ENCODE peak calls at places on chromosomes 16 and 17, in ten cellular contexts. X, N, H, L, D, W, T, E, K and Z are unnamed samples.
A peak's percentile ranks its signal among the peaks of the same experiment; 100 is the strongest.

GRCh38 chr17:54754560-54754959 is 146.1 kb upstream of the TOM1L1 start:
- DNase-seq in D (no peak), N (peak; percentile 89), W (no peak), T (no peak), K (peak; percentile 17), L (no peak), E (no peak), H (no peak), X (peak; percentile 17), Z (peak; percentile 4)

GRCh38 chr17:36888236-36888957 is 48.9 kb upstream of the LHX1 start:
- DNase-seq in K (no peak), X (peak; percentile 60), E (no peak), N (no peak), H (no peak), L (no peak), D (no peak), T (no peak), W (no peak), Z (peak; percentile 29)

GRCh38 chr16:69267633-69268032 is 43.5 kb upstream of the VPS4A start:
- DNase-seq in L (no peak), N (no peak), H (no peak), E (no peak), X (no peak), K (no peak), T (no peak), D (no peak), W (no peak), Z (no peak)

GRCh38 chr17:51640108-51640622 is 379.8 kb downstream of the UTP18 start:
- DNase-seq in K (peak; percentile 23), H (no peak), E (no peak), T (no peak), X (peak; percentile 17), W (no peak), D (no peak), L (no peak), N (peak; percentile 93), Z (peak; percentile 69)

GRCh38 chr16:66261826-66262225 is 104.7 kb upstream of the CDH5 start:
- DNase-seq in W (no peak), N (peak; percentile 19), L (no peak), X (no peak), T (no peak), H (no peak), K (no peak), E (no peak), D (no peak), Z (no peak)

GRCh38 chr17:30363715-30364202 is 15.0 kb upstream of the CPD start:
- DNase-seq in H (peak; percentile 75), D (no peak), T (no peak), N (no peak), E (peak; percentile 66), L (peak; percentile 51), W (peak; percentile 94), K (no peak), X (no peak), Z (no peak)

GRCh38 chr16:77468831-77469230 is 34.0 kb upstream of the ADAMTS18 start:
- DNase-seq in T (no peak), D (no peak), W (no peak), K (no peak), L (no peak), H (no peak), X (peak; percentile 8), N (no peak), E (no peak), Z (peak; percentile 64)

GRCh38 chr16:66189951-66190350 is 176.5 kb upstream of the CDH5 start:
- DNase-seq in L (no peak), N (no peak), E (peak; percentile 29), W (peak; percentile 75), X (no peak), D (no peak), H (no peak), T (no peak), K (no peak), Z (no peak)

GRCh38 chr16:64656471-64656870 is 465.4 kb downstream of the CDH11 start:
- DNase-seq in L (no peak), N (no peak), H (no peak), D (no peak), W (no peak), E (no peak), T (no peak), K (no peak), X (no peak), Z (no peak)

GRCh38 chr16:12685806-12686205 is 117.9 kb downstream of the CPPED1 start:
- DNase-seq in H (no peak), K (no peak), D (no peak), W (no peak), T (no peak), N (no peak), E (no peak), X (no peak), L (no peak), Z (no peak)

GRCh38 chr17:27430882-27431491 is 25.3 kb upstream of the KSR1 start:
- DNase-seq in T (peak; percentile 25), E (no peak), D (no peak), H (no peak), L (peak; percentile 31), N (peak; percentile 93), X (peak; percentile 70), W (peak; percentile 59), K (peak; percentile 23), Z (peak; percentile 20)

GRCh38 chr17:8257801-8258200 is 8.7 kb downstream of the PFAS start:
- DNase-seq in T (no peak), W (no peak), K (no peak), X (no peak), H (no peak), L (no peak), N (no peak), D (no peak), E (no peak), Z (no peak)

GRCh38 chr17:19762515-19762961 is 14.4 kb upstream of the ALDH3A1 start:
- DNase-seq in N (peak; percentile 99), E (peak; percentile 60), W (peak; percentile 89), L (peak; percentile 72), X (peak; percentile 84), H (peak; percentile 25), D (no peak), K (peak; percentile 80), T (peak; percentile 42), Z (peak; percentile 84)

GRCh38 chr16:58678716-58679115 is 5.9 kb downstream of the SLC38A7 start:
- DNase-seq in K (peak; percentile 76), N (no peak), E (no peak), D (no peak), X (no peak), L (no peak), W (peak; percentile 72), T (peak; percentile 43), H (no peak), Z (no peak)

GRCh38 chr16:28491080-28491969 is 549 bp downstream of the CLN3 start:
- DNase-seq in T (peak; percentile 37), W (peak; percentile 45), X (peak; percentile 35), D (no peak), E (peak; percentile 46), H (no peak), K (peak; percentile 59), L (no peak), N (peak; percentile 78), Z (peak; percentile 64)

GRCh38 chr16:78530283-78530682 is 430.8 kb downstream of the WWOX start:
- DNase-seq in L (no peak), H (no peak), E (no peak), T (no peak), W (no peak), D (no peak), X (no peak), N (no peak), K (no peak), Z (no peak)

GRCh38 chr17:45409659-45410076 is 23.0 kb downstream of the ARHGAP27 start:
- DNase-seq in T (no peak), D (no peak), E (no peak), W (no peak), H (no peak), N (peak; percentile 59), X (no peak), K (no peak), L (no peak), Z (no peak)

GRCh38 chr17:4967539-4968165 is at the start of gene SPAG7:
- DNase-seq in H (peak; percentile 90), D (peak; percentile 98), T (peak; percentile 95), L (peak; percentile 96), K (peak; percentile 96), W (peak; percentile 97), N (peak; percentile 99), X (peak; percentile 93), E (peak; percentile 95), Z (peak; percentile 97)
- H3K27ac ChIP-seq in H (peak within 1 kb of the TSS; percentile 89), D (peak within 1 kb of the TSS; percentile 98), T (peak within 1 kb of the TSS; percentile 95), L (peak within 1 kb of the TSS; percentile 93), K (peak within 1 kb of the TSS; percentile 87), W (peak within 1 kb of the TSS; percentile 96), N (peak within 1 kb of the TSS; percentile 95), X (peak within 1 kb of the TSS; percentile 91), E (peak within 1 kb of the TSS; percentile 94), Z (peak within 1 kb of the TSS; percentile 93)

DNA sequence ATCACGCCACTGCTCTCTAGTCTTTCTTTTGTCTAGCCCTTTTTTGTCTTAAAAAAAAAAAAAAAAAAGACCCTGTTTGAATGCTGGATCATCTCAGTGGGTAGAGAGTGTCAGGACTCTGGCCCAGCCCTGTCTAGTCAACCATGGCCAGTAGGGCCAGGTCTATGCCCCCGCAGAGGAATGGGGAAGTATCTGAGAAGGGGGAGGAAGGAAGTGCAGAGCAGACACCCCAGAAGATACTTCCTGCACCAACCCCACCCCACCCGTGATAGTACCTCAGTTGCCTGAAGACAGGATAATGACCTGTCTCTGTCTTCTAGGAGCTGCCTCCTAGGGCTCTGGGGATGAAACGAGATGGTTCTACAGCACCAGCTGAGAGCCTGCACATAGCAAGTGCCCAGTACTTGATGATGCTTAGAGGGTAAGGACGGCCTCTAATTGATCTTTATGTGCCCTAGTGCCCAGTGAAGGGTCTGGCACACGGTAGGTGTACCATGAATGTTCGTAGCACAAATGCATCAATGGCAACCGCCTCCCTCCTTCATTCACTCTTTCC is 55.4 kb downstream of the ABAT start:
- DNase-seq in K (no peak), D (no peak), N (no peak), L (no peak), T (no peak), X (no peak), W (no peak), E (no peak), H (no peak), Z (no peak)
- H3K27ac ChIP-seq in K (no peak overlapping the region), D (peak overlapping the region; percentile 6), N (no peak overlapping the region), L (no peak overlapping the region), T (no peak overlapping the region), X (no peak overlapping the region), W (no peak overlapping the region), E (no peak overlapping the region), H (no peak overlapping the region), Z (no peak overlapping the region)

GRCh38 chr16:84755004-84755672 is 55.3 kb downstream of the USP10 start:
- DNase-seq in K (peak; percentile 47), E (no peak), L (no peak), X (no peak), W (no peak), N (no peak), T (no peak), D (no peak), H (no peak), Z (no peak)
- H3K27ac ChIP-seq in K (no peak overlapping the region), E (no peak overlapping the region), L (peak overlapping the region; percentile 60), X (no peak overlapping the region), W (no peak overlapping the region), N (no peak overlapping the region), T (no peak overlapping the region), D (no peak overlapping the region), H (peak overlapping the region; percentile 46), Z (no peak overlapping the region)

DNA sequence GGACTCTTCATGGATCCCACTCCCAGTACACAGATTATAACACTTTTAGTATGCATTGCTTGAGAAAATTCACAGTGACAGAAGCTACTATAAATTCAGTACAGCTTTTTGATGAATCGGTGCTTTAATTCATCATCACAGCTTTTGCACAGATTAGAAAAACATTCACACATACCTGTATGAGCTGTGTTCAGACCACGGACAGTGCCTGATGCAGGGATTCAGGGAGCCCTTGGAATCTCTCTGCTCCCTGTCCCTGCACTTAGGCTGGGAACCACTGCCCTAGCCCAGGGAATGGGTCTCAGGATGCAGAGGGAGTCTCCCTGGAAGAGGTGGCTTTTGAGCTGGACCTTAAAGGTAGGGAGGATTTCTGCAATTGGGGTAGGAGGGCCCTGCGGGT is 13.9 kb downstream of the TBKBP1 start:
- DNase-seq in H (no peak), T (no peak), L (no peak), W (no peak), K (no peak), N (no peak), D (no peak), E (no peak), X (no peak), Z (no peak)
- H3K27ac ChIP-seq in H (no peak overlapping the region), T (no peak overlapping the region), L (no peak overlapping the region), W (no peak overlapping the region), K (no peak overlapping the region), N (no peak overlapping the region), D (peak overlapping the region; percentile 9), E (no peak overlapping the region), X (no peak overlapping the region), Z (no peak overlapping the region)